ENCODE peak calls at places on chromosomes 1 and 21, in five cellular contexts. J is activated CD4-positive, alpha-beta memory T cell treated with anti-CD3 and anti-CD28 coated beads for 36 hours; W is K562; R is stromal cell of bone marrow; L is aorta. Y is an unnamed sample.

GRCh38 chr1:156095906-156096508 is 13.7 kb upstream of the MEX3A start:
- DNase-seq in J (peak; percentile 69), W (no peak), R (no peak), L (no peak), Y (no peak)

GRCh38 chr1:246338546-246338945 is 168.5 kb downstream of the SMYD3 start:
- DNase-seq in J (no peak), W (no peak), R (no peak), L (no peak), Y (no peak)

GRCh38 chr1:185074307-185074706 is 28.9 kb downstream of the RNF2 start:
- DNase-seq in J (no peak), W (no peak), R (no peak), L (no peak), Y (no peak)

GRCh38 chr1:31575373-31576140 is 758 bp upstream of the TINAGL1 start:
- DNase-seq in J (no peak), W (peak; percentile 7), R (no peak), L (no peak), Y (no peak)

GRCh38 chr1:230108580-230108979 is 41.5 kb downstream of the GALNT2 start:
- DNase-seq in J (peak; percentile 62), W (no peak), R (no peak), L (no peak), Y (no peak)

GRCh38 chr1:65440322-65440864 is 19.9 kb downstream of the LEPR start:
- DNase-seq in J (no peak), W (peak; percentile 33), R (no peak), L (no peak), Y (no peak)

GRCh38 chr1:2406451-2407041 is 5.8 kb downstream of the PEX10 start:
- DNase-seq in J (no peak), W (no peak), R (no peak), L (no peak), Y (no peak)

GRCh38 chr1:33338495-33339211 is 17.8 kb upstream of the A3GALT2 start:
- DNase-seq in J (no peak), W (no peak), R (peak; percentile 80), L (peak; percentile 62), Y (peak; percentile 76)

GRCh38 chr1:1137256-1138045 is 21.6 kb upstream of the C1orf159 start:
- DNase-seq in J (peak; percentile 82), W (peak; percentile 53), R (no peak), L (no peak), Y (no peak)

GRCh38 chr1:186078245-186078644 is 296.8 kb downstream of the TPR start:
- DNase-seq in J (no peak), W (no peak), R (no peak), L (no peak), Y (no peak)

GRCh38 chr1:11858968-11859871 is 475 bp upstream of the NPPB start:
- DNase-seq in J (peak; percentile 73), W (peak; percentile 93), R (no peak), L (peak; percentile 71), Y (no peak)

GRCh38 chr1:17120483-17120882 is 1.2 kb upstream of the PADI2 start:
- DNase-seq in J (no peak), W (no peak), R (no peak), L (no peak), Y (no peak)

GRCh38 chr1:53084589-53084971 is 22.6 kb downstream of the PODN start:
- DNase-seq in J (no peak), W (no peak), R (no peak), L (no peak), Y (no peak)

GRCh38 chr1:172827301-172827700 is 168.4 kb downstream of the FASLG start:
- DNase-seq in J (no peak), W (no peak), R (no peak), L (no peak), Y (no peak)

GRCh38 chr1:81573458-81573857 is 227.3 kb upstream of the ADGRL2 start:
- DNase-seq in J (no peak), W (no peak), R (no peak), L (no peak), Y (no peak)

GRCh38 chr1:61120998-61121397 is 38.6 kb downstream of the NFIA start:
- DNase-seq in J (no peak), W (no peak), R (no peak), L (no peak), Y (peak; percentile 35)

GRCh38 chr1:230208619-230209261 is 141.7 kb downstream of the GALNT2 start:
- DNase-seq in J (peak; percentile 74), W (no peak), R (no peak), L (no peak), Y (no peak)

GRCh38 chr1:213977486-213977842 is 10.3 kb upstream of the PROX1 start:
- DNase-seq in J (no peak), W (no peak), R (no peak), L (no peak), Y (no peak)

GRCh38 chr1:48194801-48195200 is 27.7 kb upstream of the SLC5A9 start:
- DNase-seq in J (no peak), W (no peak), R (no peak), L (no peak), Y (no peak)

GRCh38 chr1:235883261-235883927 is 16.7 kb upstream of the LYST start:
- DNase-seq in J (peak; percentile 49), W (no peak), R (peak; percentile 99), L (peak; percentile 96), Y (peak; percentile 81)

GRCh38 chr1:187626056-187626455 is 797.3 kb downstream of the PLA2G4A start:
- DNase-seq in J (no peak), W (no peak), R (no peak), L (no peak), Y (no peak)

GRCh38 chr1:91527781-91528180 is 27.1 kb downstream of the CDC7 start:
- DNase-seq in J (no peak), W (no peak), R (no peak), L (no peak), Y (peak; percentile 31)

GRCh38 chr1:27637052-27637451 is 2.1 kb upstream of the FGR start:
- DNase-seq in J (peak; percentile 75), W (no peak), R (no peak), L (no peak), Y (no peak)

GRCh38 chr21:42038826-42039425 is 28.8 kb upstream of the ZBTB21 start:
- DNase-seq in J (no peak), W (no peak), R (no peak), L (no peak), Y (peak; percentile 27)